ENCODE peak calls at places on chromosome 3, in ten cellular contexts. G, I, Y, L, T, W, H, D, Q and K are unnamed samples.
A peak's percentile ranks its signal among the peaks of the same experiment; 100 is the strongest.

GRCh38 chr3:14253022-14253761 is 74.6 kb downstream of the LSM3 start:
- DNase-seq in W (peak; percentile 40), G (no peak), I (no peak), H (no peak), Q (no peak), T (no peak), D (no peak), L (no peak), Y (peak; percentile 24), K (no peak)

GRCh38 chr3:72176537-72177041 is 391.6 kb upstream of the PROK2 start:
- DNase-seq in L (no peak), I (no peak), T (no peak), H (no peak), Y (no peak), W (no peak), Q (no peak), G (no peak), D (no peak), K (no peak)

GRCh38 chr3:51670053-51670666 is 892 bp upstream of the TEX264 start:
- DNase-seq in L (no peak), Q (peak; percentile 62), W (no peak), H (no peak), G (no peak), I (no peak), D (no peak), Y (no peak), T (no peak), K (no peak)

GRCh38 chr3:103937094-103937493 is 1429.6 kb upstream of the ALCAM start:
- DNase-seq in G (no peak), T (no peak), L (no peak), D (no peak), H (no peak), Y (no peak), Q (no peak), I (no peak), W (no peak), K (no peak)

GRCh38 chr3:17775073-17775472 is 32.6 kb upstream of the TBC1D5 start:
- DNase-seq in Y (no peak), L (no peak), H (no peak), D (no peak), W (no peak), T (no peak), I (no peak), G (no peak), Q (no peak), K (no peak)

GRCh38 chr3:180320631-180321030 is 281.3 kb upstream of the TTC14 start:
- DNase-seq in D (no peak), T (no peak), L (no peak), G (no peak), I (no peak), W (no peak), Q (no peak), Y (no peak), H (no peak), K (no peak)

GRCh38 chr3:144921710-144922109 is 950.1 kb downstream of the DIPK2A start:
- DNase-seq in D (no peak), Y (no peak), I (no peak), H (no peak), G (no peak), Q (no peak), T (no peak), L (no peak), W (no peak), K (no peak)

GRCh38 chr3:175620532-175620931 is 761.4 kb downstream of the NAALADL2 start:
- DNase-seq in L (no peak), I (no peak), W (no peak), T (no peak), D (peak; percentile 41), Y (no peak), H (no peak), G (no peak), Q (no peak), K (no peak)

GRCh38 chr3:11291808-11292207 is 19.6 kb downstream of the ATG7 start:
- DNase-seq in Y (no peak), L (peak; percentile 38), W (no peak), I (no peak), Q (no peak), H (no peak), T (no peak), G (no peak), D (peak; percentile 44), K (no peak)

GRCh38 chr3:117217837-117218236 is 508.3 kb downstream of the TUSC7 start:
- DNase-seq in W (no peak), G (no peak), H (no peak), L (no peak), D (no peak), T (no peak), Y (no peak), I (no peak), Q (no peak), K (no peak)

GRCh38 chr3:60594025-60594424 is 657.2 kb downstream of the FHIT start:
- DNase-seq in Y (no peak), H (no peak), I (no peak), W (peak; percentile 77), T (no peak), L (peak; percentile 80), Q (peak; percentile 75), G (peak; percentile 64), D (peak; percentile 51), K (no peak)

GRCh38 chr3:55570361-55570760 is 83.3 kb upstream of the WNT5A start:
- DNase-seq in Y (no peak), W (peak; percentile 3), L (no peak), H (no peak), T (no peak), Q (no peak), D (no peak), G (no peak), I (no peak), K (no peak)

GRCh38 chr3:4587061-4587837 is 94.1 kb downstream of the ITPR1 start:
- DNase-seq in I (no peak), H (no peak), W (no peak), L (no peak), Y (no peak), D (no peak), T (no peak), G (no peak), Q (no peak), K (no peak)

GRCh38 chr3:54433846-54434245 is 311.5 kb downstream of the CACNA2D3 start:
- DNase-seq in H (peak; percentile 92), W (no peak), Q (no peak), L (no peak), D (peak; percentile 4), I (peak; percentile 18), Y (no peak), G (no peak), T (no peak), K (peak; percentile 31)